ENCODE peak calls at places on chromosome 7, in five cellular contexts. R, F, P, A and D are unnamed samples.

GRCh38 chr7:40808409-40808942 is 673.7 kb downstream of the SUGCT start:
- DNase-seq in R (peak; percentile 69), F (peak; percentile 31), P (peak; percentile 100), A (peak; percentile 92), D (peak; percentile 94)

GRCh38 chr7:44213206-44213871 is 12.6 kb downstream of the YKT6 start:
- DNase-seq in R (no peak), F (no peak), P (no peak), A (no peak), D (no peak)

GRCh38 chr7:27295236-27295635 is 52.6 kb downstream of the EVX1 start:
- DNase-seq in R (no peak), F (no peak), P (no peak), A (no peak), D (no peak)

GRCh38 chr7:28815928-28816373 is 142.2 kb downstream of the TRIL start:
- DNase-seq in R (no peak), F (no peak), P (no peak), A (no peak), D (no peak)

GRCh38 chr7:39606941-39607340 is 16.4 kb upstream of the RALA start:
- DNase-seq in R (no peak), F (no peak), P (no peak), A (no peak), D (no peak)

GRCh38 chr7:36723951-36724664 is at the start of gene AOAH:
- DNase-seq in R (no peak), F (peak; percentile 45), P (no peak), A (peak; percentile 12), D (peak; percentile 19)

GRCh38 chr7:23347682-23348180 is 48.6 kb downstream of the MALSU1 start:
- DNase-seq in R (peak; percentile 93), F (no peak), P (peak; percentile 93), A (peak; percentile 90), D (peak; percentile 80)

GRCh38 chr7:40711706-40712105 is 576.9 kb downstream of the SUGCT start:
- DNase-seq in R (no peak), F (no peak), P (no peak), A (no peak), D (no peak)

GRCh38 chr7:142771353-142771723 is 568 bp downstream of the PRSS2 start:
- DNase-seq in R (no peak), F (no peak), P (no peak), A (no peak), D (no peak)

GRCh38 chr7:132643302-132643701 is 67.0 kb upstream of the PLXNA4 start:
- DNase-seq in R (no peak), F (no peak), P (no peak), A (no peak), D (peak; percentile 31)

GRCh38 chr7:128890306-128891109 is 20.0 kb downstream of the KCP start:
- DNase-seq in R (no peak), F (peak; percentile 65), P (no peak), A (no peak), D (peak; percentile 21)

GRCh38 chr7:70696139-70696782 is 435.7 kb upstream of the GALNT17 start:
- DNase-seq in R (peak; percentile 45), F (peak; percentile 48), P (peak; percentile 43), A (peak; percentile 24), D (peak; percentile 46)

GRCh38 chr7:48832303-48832845 is 92.0 kb upstream of the CDC14C start:
- DNase-seq in R (no peak), F (no peak), P (no peak), A (no peak), D (no peak)

GRCh38 chr7:46855851-46856250 is 726.1 kb downstream of the TNS3 start:
- DNase-seq in R (no peak), F (no peak), P (peak; percentile 24), A (no peak), D (no peak)

GRCh38 chr7:139523199-139523941 is at the start of gene CLEC2L:
- DNase-seq in R (no peak), F (no peak), P (no peak), A (peak; percentile 10), D (peak; percentile 46)

GRCh38 chr7:155612658-155613057 is 31.8 kb upstream of the RBM33 start:
- DNase-seq in R (no peak), F (no peak), P (no peak), A (no peak), D (no peak)

GRCh38 chr7:8386926-8387550 is 46.4 kb upstream of the NXPH1 start:
- DNase-seq in R (no peak), F (no peak), P (no peak), A (no peak), D (no peak)

GRCh38 chr7:2710256-2710655 is 22.3 kb downstream of the AMZ1 start:
- DNase-seq in R (no peak), F (no peak), P (no peak), A (no peak), D (no peak)

GRCh38 chr7:17299477-17299991 is 1.1 kb downstream of the AHR start:
- DNase-seq in R (peak; percentile 39), F (peak; percentile 31), P (peak; percentile 40), A (peak; percentile 50), D (peak; percentile 44)